ENCODE peak calls at places on chromosomes 6 and 20, in five cellular contexts. B is ascending aorta, X is uterus, G is heart left ventricle, R is upper lobe of right lung. C is an unnamed sample.

GRCh38 chr6:11614534-11615213 is 77.1 kb downstream of the TMEM170B start:
- DNase-seq in B (no peak), X (no peak), G (no peak), R (no peak), C (no peak)

GRCh38 chr6:12245763-12246720 is 44.1 kb upstream of the EDN1 start:
- DNase-seq in B (no peak), X (no peak), G (no peak), R (no peak), C (no peak)

GRCh38 chr20:42700423-42700822 is 489.3 kb downstream of the PTPRT start:
- DNase-seq in B (no peak), X (no peak), G (no peak), R (no peak), C (no peak)

GRCh38 chr20:62066339-62066982 is 780 bp upstream of the TAF4 start:
- DNase-seq in B (no peak), X (peak), G (peak), R (peak), C (no peak)

GRCh38 chr6:38279423-38279822 is 360.3 kb downstream of the BTBD9 start:
- DNase-seq in B (no peak), X (no peak), G (no peak), R (no peak), C (no peak)

GRCh38 chr6:35044771-35045275 is 96.3 kb downstream of the TCP11 start:
- DNase-seq in B (no peak), X (peak), G (no peak), R (no peak), C (no peak)

GRCh38 chr20:38283236-38283635 is 20.7 kb upstream of the BPI start:
- DNase-seq in B (no peak), X (no peak), G (no peak), R (no peak), C (no peak)

GRCh38 chr6:37491161-37491829 is 8.4 kb downstream of the CCDC167 start:
- DNase-seq in B (no peak), X (no peak), G (no peak), R (no peak), C (peak)

GRCh38 chr6:135475292-135475886 is 22.2 kb downstream of the AHI1 start:
- DNase-seq in B (no peak), X (no peak), G (no peak), R (no peak), C (peak)

GRCh38 chr6:108710046-108710445 is 138.2 kb upstream of the ARMC2 start:
- DNase-seq in B (no peak), X (no peak), G (no peak), R (no peak), C (no peak)

GRCh38 chr20:52490715-52491430 is 299.3 kb upstream of the ZFP64 start:
- DNase-seq in B (no peak), X (no peak), G (no peak), R (no peak), C (peak)

GRCh38 chr6:3315068-3315467 is 56.3 kb downstream of the PSMG4 start:
- DNase-seq in B (no peak), X (peak), G (no peak), R (no peak), C (no peak)

GRCh38 chr6:33620584-33621395 is at the start of gene ITPR3:
- DNase-seq in B (no peak), X (no peak), G (peak), R (peak), C (peak)

GRCh38 chr6:166366921-166367320 is 15.8 kb downstream of the MPC1 start:
- DNase-seq in B (no peak), X (no peak), G (peak), R (no peak), C (no peak)

GRCh38 chr6:21559238-21559637 is 34.3 kb upstream of the SOX4 start:
- DNase-seq in B (no peak), X (no peak), G (no peak), R (no peak), C (no peak)

GRCh38 chr6:26196846-26197683 is 109.8 kb downstream of the HFE start:
- DNase-seq in B (peak), X (peak), G (peak), R (no peak), C (peak)

GRCh38 chr6:15444081-15444731 is 198.3 kb downstream of the JARID2 start:
- DNase-seq in B (no peak), X (no peak), G (no peak), R (no peak), C (no peak)

GRCh38 chr6:15442467-15442866 is 196.6 kb downstream of the JARID2 start:
- DNase-seq in B (no peak), X (no peak), G (no peak), R (no peak), C (no peak)

GRCh38 chr6:15443119-15443518 is 197.2 kb downstream of the JARID2 start:
- DNase-seq in B (no peak), X (peak), G (no peak), R (no peak), C (peak)

GRCh38 chr6:15447546-15448232 is 201.8 kb downstream of the JARID2 start:
- DNase-seq in B (no peak), X (no peak), G (no peak), R (no peak), C (no peak)

GRCh38 chr6:15444881-15445280 is 199.0 kb downstream of the JARID2 start:
- DNase-seq in B (no peak), X (no peak), G (no peak), R (no peak), C (no peak)
- TF ChIP-seq CTCF in B (no peak), X (no peak), G (no peak), R (peak), C (no peak)

DNA sequence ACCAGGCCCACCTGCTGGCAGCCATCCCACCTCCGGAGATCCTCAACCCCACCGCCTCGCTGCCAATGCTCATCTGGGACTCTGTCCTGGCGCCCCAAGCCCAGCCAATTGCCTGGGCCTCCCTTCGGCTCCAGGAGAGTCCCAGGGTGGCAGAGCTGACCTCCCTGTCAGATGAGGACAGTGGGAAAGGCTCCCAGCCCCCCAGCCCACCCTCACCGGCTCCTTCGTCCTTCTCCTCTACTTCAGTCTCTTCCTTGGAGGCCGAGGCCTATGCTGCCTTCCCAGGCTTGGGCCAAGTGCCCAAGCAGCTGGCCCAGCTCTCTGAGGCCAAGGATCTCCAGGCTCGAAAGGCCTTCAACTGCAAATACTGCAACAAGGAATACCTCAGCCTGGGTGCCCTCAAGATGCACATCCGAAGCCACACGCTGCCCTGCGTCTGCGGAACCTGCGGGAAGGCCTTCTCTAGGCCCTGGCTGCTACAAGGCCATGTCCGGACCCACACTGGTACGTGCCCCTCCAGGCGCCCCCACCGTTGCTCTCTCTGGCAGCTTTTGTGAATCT is 1.1 kb downstream of the SNAI1 start:
- DNase-seq in B (no peak), X (no peak), G (no peak), R (no peak), C (no peak)
- H3K4me3 ChIP-seq in B (peak), X (peak), G (peak), R (peak), C (peak)

GRCh38 chr6:110996661-110997060 is 14.8 kb downstream of the RPF2 start:
- DNase-seq in B (no peak), X (no peak), G (no peak), R (no peak), C (no peak)

GRCh38 chr6:110990835-110991576 is 9.2 kb downstream of the RPF2 start:
- DNase-seq in B (no peak), X (no peak), G (no peak), R (no peak), C (no peak)
- TF ChIP-seq CTCF in B (no peak), X (no peak), G (no peak), R (no peak), C (no peak)

GRCh38 chr6:16409531-16410441 is 171.4 kb downstream of the GMPR start:
- DNase-seq in B (no peak), X (peak), G (peak), R (peak), C (peak)

GRCh38 chr6:16408766-16409165 is 170.4 kb downstream of the GMPR start:
- DNase-seq in B (no peak), X (no peak), G (no peak), R (no peak), C (no peak)

GRCh38 chr6:16413399-16413798 is 175.0 kb downstream of the GMPR start:
- DNase-seq in B (no peak), X (no peak), G (no peak), R (no peak), C (no peak)

GRCh38 chr6:16415677-16416076 is 177.3 kb downstream of the GMPR start:
- DNase-seq in B (no peak), X (no peak), G (no peak), R (no peak), C (no peak)

DNA sequence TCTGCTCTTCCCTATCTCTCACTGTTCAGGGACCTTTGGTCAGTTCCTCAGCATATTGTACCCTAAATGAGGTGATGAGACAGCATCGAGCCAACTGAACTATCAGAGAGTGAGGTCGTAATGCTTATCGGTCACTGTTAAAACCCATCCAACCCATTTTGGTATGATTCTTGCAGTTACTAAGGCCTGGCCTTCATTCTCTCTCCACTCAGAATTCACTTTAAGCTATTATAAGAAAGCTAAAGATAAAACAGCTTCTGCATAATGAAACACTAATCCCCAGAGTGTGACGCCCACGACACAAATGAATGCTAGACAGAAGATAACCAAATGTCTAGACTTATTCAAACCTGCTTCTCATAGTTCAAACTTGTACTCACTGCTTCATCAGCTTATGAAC is 175.8 kb downstream of the GMPR start:
- DNase-seq in B (no peak), X (no peak), G (no peak), R (no peak), C (no peak)
- H3K4me3 ChIP-seq in B (peak), X (no peak), G (no peak), R (no peak), C (no peak)

C was measured in foreskin fibroblast.